ENCODE peak calls at places on chromosomes 5 and 9, in nine cellular contexts. Z is CD4-positive, CD25-positive, alpha-beta regulatory T cell; W is CD8-positive, alpha-beta T cell; A is PC-3; J is neuronal stem cell; Y is IMR-90; U is colonic mucosa; D is thyroid gland; N is right atrium auricular region. E is an unnamed sample.
A peak's percentile ranks its signal among the peaks of the same experiment; 100 is the strongest.

GRCh38 chr5:67267522-67268232 is 71.1 kb upstream of the CD180 start:
- DNase-seq in Z (no peak), W (no peak), A (no peak), J (no peak), Y (no peak), U (peak; percentile 32), D (peak; percentile 13), N (no peak), E (peak; percentile 66)

GRCh38 chr5:91240175-91240574 is 142.9 kb downstream of the ARRDC3 start:
- DNase-seq in Z (no peak), W (no peak), A (no peak), J (no peak), Y (no peak), U (no peak), D (no peak), N (no peak), E (no peak)

GRCh38 chr9:591292-591691 is 250.2 kb upstream of the DMRT1 start:
- DNase-seq in Z (no peak), W (no peak), A (peak; percentile 29), J (no peak), Y (no peak), U (peak; percentile 80), D (peak; percentile 89), N (peak; percentile 77), E (peak; percentile 74)

GRCh38 chr5:54644226-54644625 is 126.7 kb downstream of the SNX18 start:
- DNase-seq in Z (no peak), W (no peak), A (peak; percentile 90), J (no peak), Y (peak; percentile 94), U (no peak), D (no peak), N (no peak), E (no peak)

GRCh38 chr9:10855847-10856246 is 243.0 kb upstream of the PTPRD start:
- DNase-seq in Z (no peak), W (no peak), A (peak; percentile 14), J (peak; percentile 9), Y (no peak), U (no peak), D (no peak), N (no peak), E (no peak)

GRCh38 chr9:121217609-121218292 is 16.1 kb upstream of the RAB14 start:
- DNase-seq in Z (no peak), W (no peak), A (peak; percentile 51), J (no peak), Y (peak; percentile 83), U (no peak), D (no peak), N (no peak), E (no peak)

GRCh38 chr5:27612161-27612560 is 573.8 kb upstream of the CDH9 start:
- DNase-seq in Z (no peak), W (no peak), A (peak; percentile 27), J (no peak), Y (no peak), U (no peak), D (no peak), N (no peak), E (no peak)

GRCh38 chr9:99807276-99807852 is 14.3 kb upstream of the NR4A3 start:
- DNase-seq in Z (peak; percentile 50), W (peak; percentile 55), A (peak; percentile 78), J (peak; percentile 60), Y (peak; percentile 59), U (peak; percentile 66), D (peak; percentile 78), N (peak; percentile 76), E (peak; percentile 56)

GRCh38 chr5:78799254-78800017 is 150.9 kb upstream of the LHFPL2 start:
- DNase-seq in Z (no peak), W (no peak), A (peak; percentile 10), J (no peak), Y (peak; percentile 67), U (no peak), D (no peak), N (no peak), E (no peak)

GRCh38 chr5:38796000-38796738 is 49.6 kb upstream of the OSMR start:
- DNase-seq in Z (no peak), W (no peak), A (peak; percentile 17), J (no peak), Y (peak; percentile 69), U (no peak), D (peak; percentile 44), N (no peak), E (no peak)

GRCh38 chr5:160550075-160550474 is 128.4 kb downstream of the PTTG1 start:
- DNase-seq in Z (no peak), W (no peak), A (no peak), J (no peak), Y (no peak), U (no peak), D (no peak), N (no peak), E (no peak)

GRCh38 chr5:150558088-150558621 is 50.2 kb downstream of the NDST1 start:
- DNase-seq in Z (no peak), W (no peak), A (no peak), J (no peak), Y (no peak), U (no peak), D (no peak), N (no peak), E (no peak)

DNA sequence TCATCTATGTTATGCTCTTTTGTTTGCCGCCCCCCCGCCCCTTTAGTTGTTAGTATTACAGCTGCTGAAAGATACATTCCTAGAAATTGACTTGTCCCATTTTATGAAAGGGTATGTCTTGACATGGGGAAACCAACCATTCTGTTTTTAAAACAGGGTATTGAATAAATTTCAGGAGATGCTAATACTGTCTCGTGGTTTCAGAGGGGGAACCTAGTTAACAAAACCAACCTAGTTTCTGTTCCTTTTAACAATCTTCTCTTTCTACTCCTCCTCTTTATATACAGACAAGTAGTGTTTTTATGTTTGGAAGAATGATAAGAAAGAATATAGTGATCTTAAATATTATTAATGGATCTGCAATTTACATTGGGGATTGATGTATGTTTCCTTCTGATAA is 3.5 kb downstream of the PIP5K1B start:
- DNase-seq in Z (no peak), W (no peak), A (no peak), J (no peak), Y (no peak), U (no peak), D (no peak), N (no peak), E (no peak)
- H3K27me3 ChIP-seq in Z (peaks cover 37% of the 10 kb centered on the region), W (peaks cover 17% of the 10 kb centered on the region), A (peaks cover 73% of the 10 kb centered on the region), J (no peaks in the 10 kb centered on the region), Y (peaks cover 29% of the 10 kb centered on the region), U (no peaks in the 10 kb centered on the region), D (no peaks in the 10 kb centered on the region), N (no peaks in the 10 kb centered on the region), E (peaks cover 11% of the 10 kb centered on the region)

DNA sequence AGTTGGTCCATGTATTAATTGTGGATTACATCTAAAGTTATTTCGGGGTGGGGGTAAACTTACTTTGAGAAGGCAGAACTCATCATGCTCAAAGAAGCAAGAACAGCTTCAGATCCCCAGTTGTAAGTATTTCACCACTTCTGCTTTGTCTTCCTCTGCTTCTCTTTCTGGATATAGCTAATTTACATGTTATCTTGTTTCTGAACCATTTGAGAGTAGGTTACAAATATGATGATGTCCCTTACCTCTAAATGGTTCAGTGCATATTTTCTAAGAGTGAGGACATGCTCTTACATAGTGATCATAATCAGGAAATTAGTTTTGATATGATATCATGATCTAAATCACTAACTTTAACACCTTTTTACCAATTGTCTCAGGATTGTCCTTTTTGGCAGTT is 11.9 kb downstream of the TRIO start:
- DNase-seq in Z (no peak), W (no peak), A (no peak), J (no peak), Y (no peak), U (no peak), D (no peak), N (no peak), E (no peak)
- H3K4me1 ChIP-seq in Z (no peaks in the 10 kb centered on the region), W (no peaks in the 10 kb centered on the region), A (peaks cover 70% of the 10 kb centered on the region), J (peaks cover 26% of the 10 kb centered on the region), Y (peaks cover 36% of the 10 kb centered on the region), U (peaks cover 10% of the 10 kb centered on the region), D (peaks cover 24% of the 10 kb centered on the region), N (no peaks in the 10 kb centered on the region), E (peaks cover 62% of the 10 kb centered on the region)

GRCh38 chr5:80955082-80955481 is 5.1 kb upstream of the RASGRF2 start:
- DNase-seq in Z (no peak), W (no peak), A (no peak), J (no peak), Y (no peak), U (no peak), D (no peak), N (no peak), E (no peak)
- H3K27me3 ChIP-seq in Z (peaks cover 24% of the 10 kb centered on the region), W (no peaks in the 10 kb centered on the region), A (no peaks in the 10 kb centered on the region), J (peaks cover 57% of the 10 kb centered on the region), Y (no peaks in the 10 kb centered on the region), U (peaks cover 12% of the 10 kb centered on the region), D (no peaks in the 10 kb centered on the region), N (no peaks in the 10 kb centered on the region), E (peaks cover 3% of the 10 kb centered on the region)

GRCh38 chr5:159202151-159202550 is 7.2 kb downstream of the RNF145 start:
- DNase-seq in Z (no peak), W (no peak), A (no peak), J (no peak), Y (no peak), U (no peak), D (no peak), N (no peak), E (no peak)
- H3K4me1 ChIP-seq in Z (peaks cover 69% of the 10 kb centered on the region), W (peaks cover 73% of the 10 kb centered on the region), A (peaks cover 19% of the 10 kb centered on the region), J (no peaks in the 10 kb centered on the region), Y (peaks cover 12% of the 10 kb centered on the region), U (no peaks in the 10 kb centered on the region), D (peaks cover 25% of the 10 kb centered on the region), N (no peaks in the 10 kb centered on the region), E (peaks cover 42% of the 10 kb centered on the region)

GRCh38 chr5:132773601-132774355 is 3.3 kb downstream of the SEPTIN8 start:
- DNase-seq in Z (no peak), W (no peak), A (no peak), J (no peak), Y (no peak), U (no peak), D (no peak), N (no peak), E (no peak)
- H3K27me3 ChIP-seq in Z (peaks cover 6% of the 10 kb centered on the region), W (no peaks in the 10 kb centered on the region), A (no peaks in the 10 kb centered on the region), J (peaks cover 14% of the 10 kb centered on the region), Y (no peaks in the 10 kb centered on the region), U (no peaks in the 10 kb centered on the region), D (no peaks in the 10 kb centered on the region), N (no peaks in the 10 kb centered on the region), E (no peaks in the 10 kb centered on the region)

DNA sequence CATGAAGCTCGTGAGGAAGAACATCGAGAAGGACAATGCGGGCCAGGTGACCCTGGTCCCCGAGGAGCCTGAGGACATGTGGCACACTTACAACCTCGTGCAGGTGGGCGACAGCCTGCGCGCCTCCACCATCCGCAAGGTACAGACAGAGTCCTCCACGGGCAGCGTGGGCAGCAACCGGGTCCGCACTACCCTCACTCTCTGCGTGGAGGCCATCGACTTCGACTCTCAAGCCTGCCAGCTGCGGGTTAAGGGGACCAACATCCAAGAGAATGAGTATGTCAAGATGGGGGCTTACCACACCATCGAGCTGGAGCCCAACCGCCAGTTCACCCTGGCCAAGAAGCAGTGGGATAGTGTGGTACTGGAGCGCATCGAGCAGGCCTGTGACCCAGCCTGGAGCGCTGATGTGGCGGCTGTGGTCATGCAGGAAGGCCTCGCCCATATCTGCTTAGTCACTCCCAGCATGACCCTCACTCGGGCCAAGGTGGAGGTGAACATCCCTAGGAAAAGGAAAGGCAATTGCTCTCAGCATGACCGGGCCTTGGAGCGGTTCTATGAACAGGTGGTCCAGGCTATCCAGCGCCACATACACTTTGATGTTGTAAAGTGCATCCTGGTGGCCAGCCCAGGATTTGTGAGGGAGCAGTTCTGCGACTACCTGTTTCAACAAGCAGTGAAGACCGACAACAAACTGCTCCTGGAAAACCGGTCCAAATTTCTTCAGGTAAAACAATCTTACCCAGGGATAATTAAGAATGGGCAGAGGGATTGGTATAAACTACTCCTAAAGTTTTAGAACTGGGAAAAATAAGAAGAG is 12.9 kb downstream of the ITGA1 start:
- DNase-seq in Z (peak; percentile 33), W (peak; percentile 22), A (peak; percentile 64), J (no peak), Y (peak; percentile 82), U (peak; percentile 72), D (peak; percentile 78), N (peak; percentile 85), E (peak; percentile 81)
- H3K4me1 ChIP-seq in Z (peaks cover 41% of the 10 kb centered on the region), W (peaks cover 33% of the 10 kb centered on the region), A (peaks cover 25% of the 10 kb centered on the region), J (peaks cover 9% of the 10 kb centered on the region), Y (peaks cover 2% of the 10 kb centered on the region), U (peaks cover 6% of the 10 kb centered on the region), D (peaks cover 70% of the 10 kb centered on the region), N (no peaks in the 10 kb centered on the region), E (peaks cover 93% of the 10 kb centered on the region)